ENCODE peak calls at places on chromosome X, in ten cellular contexts. V is neural progenitor cell; E is activated naive CD8-positive, alpha-beta T cell treated with anti-CD3 and anti-CD28 coated beads, Interleukin-2, amount 50 U/mL, for 24 hours; K is C1 segment of cervical spinal cord; N is foreskin fibroblast; O is activated CD4-positive, alpha-beta T cell treated with anti-CD3 and anti-CD28 coated beads, Interleukin-2, amount 50 U/mL, for 48 hours; C is stimulated activated CD4-positive, alpha-beta T cell treated with anti-CD3 and anti-CD28 coated beads, Interleukin-4, amount 100 ng/mL, for 1 hour; G is T-helper 2 cell; S is A673; W is SK-N-SH. R is an unnamed sample.

GRCh38 chrX:40096395-40097091 is 1.2 kb downstream of the BCOR start:
- DNase-seq in V (peak; percentile 61), E (peak; percentile 70), K (no peak), N (no peak), O (peak; percentile 68), C (peak; percentile 74), G (peak; percentile 76), S (no peak), W (peak; percentile 64), R (peak; percentile 76)

GRCh38 chrX:82384401-82384800 is 1123.7 kb upstream of the POU3F4 start:
- DNase-seq in V (no peak), E (no peak), K (no peak), N (no peak), O (no peak), C (no peak), G (no peak), S (no peak), W (no peak), R (no peak)

GRCh38 chrX:67619253-67619652 is 75.4 kb downstream of the AR start:
- DNase-seq in V (no peak), E (no peak), K (no peak), N (peak; percentile 82), O (no peak), C (no peak), G (no peak), S (no peak), W (no peak), R (no peak)

GRCh38 chrX:119826399-119826959 is 26.3 kb downstream of the UPF3B start:
- DNase-seq in V (no peak), E (no peak), K (no peak), N (peak; percentile 55), O (no peak), C (no peak), G (no peak), S (no peak), W (no peak), R (no peak)

GRCh38 chrX:114611018-114611619 is 27.2 kb downstream of the HTR2C start:
- DNase-seq in V (peak; percentile 63), E (peak; percentile 3), K (no peak), N (peak; percentile 6), O (peak; percentile 8), C (no peak), G (no peak), S (peak; percentile 61), W (peak; percentile 46), R (peak; percentile 1)

GRCh38 chrX:153571159-153571908 is 27.6 kb downstream of the CCNQ start:
- DNase-seq in V (no peak), E (no peak), K (no peak), N (no peak), O (no peak), C (no peak), G (no peak), S (no peak), W (no peak), R (no peak)

GRCh38 chrX:140318306-140318705 is 186.6 kb downstream of the SOX3 start:
- DNase-seq in V (peak; percentile 7), E (no peak), K (no peak), N (no peak), O (no peak), C (no peak), G (no peak), S (peak; percentile 1), W (no peak), R (no peak)

GRCh38 chrX:103488332-103488731 is 31.0 kb downstream of the RAB40A start:
- DNase-seq in V (peak; percentile 38), E (no peak), K (no peak), N (peak; percentile 9), O (no peak), C (no peak), G (no peak), S (peak; percentile 26), W (peak; percentile 48), R (no peak)

GRCh38 chrX:131068945-131069719 is 11.0 kb downstream of the ARHGAP36 start:
- DNase-seq in V (peak; percentile 84), E (peak; percentile 21), K (no peak), N (no peak), O (peak; percentile 33), C (peak; percentile 11), G (no peak), S (peak; percentile 51), W (peak; percentile 82), R (peak; percentile 20)

R was measured in stimulated activated naive CD8-positive, alpha-beta T cell treated with anti-CD3 and anti-CD28 coated beads, Interleukin-15, amount 100 ng/mL, for 72 hours.